ENCODE peak calls at places on chromosomes 4 and X, in five cellular contexts. One of them, this sample, is unnamed. For H3K9me3, the result is how much of the 10 kb centered on the place peaks cover.

GRCh38 chr4:108350332-108350731 is 181.6 kb upstream of the LEF1 start:
- DNase-seq in ovary: no peak
- DNase-seq in A549: no peak
- DNase-seq in K562: no peak
- DNase-seq in suprapubic skin: no peak
- DNase-seq in this sample: no peak

GRCh38 chr4:122830392-122831095 is 3.9 kb downstream of the FGF2 start:
- DNase-seq in ovary: no peak
- DNase-seq in A549: no peak
- DNase-seq in K562: no peak
- DNase-seq in suprapubic skin: no peak
- DNase-seq in this sample: no peak

GRCh38 chr4:52250124-52250523 is 199.0 kb downstream of the SPATA18 start:
- DNase-seq in ovary: peak
- DNase-seq in A549: no peak
- DNase-seq in K562: no peak
- DNase-seq in suprapubic skin: no peak
- DNase-seq in this sample: no peak

GRCh38 chr4:153970169-153970568 is 181.3 kb upstream of the SFRP2 start:
- DNase-seq in ovary: no peak
- DNase-seq in A549: no peak
- DNase-seq in K562: no peak
- DNase-seq in suprapubic skin: no peak
- DNase-seq in this sample: no peak

GRCh38 chr4:72701987-72702819 is 133.2 kb upstream of the ADAMTS3 start:
- DNase-seq in ovary: no peak
- DNase-seq in A549: peak
- DNase-seq in K562: peak
- DNase-seq in suprapubic skin: no peak
- DNase-seq in this sample: peak

GRCh38 chrX:2894885-2895292 is 34.2 kb downstream of the ARSD start:
- DNase-seq in ovary: no peak
- DNase-seq in A549: no peak
- DNase-seq in K562: no peak
- DNase-seq in suprapubic skin: no peak
- DNase-seq in this sample: peak

GRCh38 chrX:34629572-34629971 is 27.5 kb downstream of the TMEM47 start:
- DNase-seq in ovary: no peak
- DNase-seq in A549: no peak
- DNase-seq in K562: no peak
- DNase-seq in suprapubic skin: no peak
- DNase-seq in this sample: no peak

GRCh38 chr4:8219236-8219635 is 20.1 kb downstream of the SH3TC1 start:
- DNase-seq in ovary: no peak
- DNase-seq in A549: no peak
- DNase-seq in K562: no peak
- DNase-seq in suprapubic skin: no peak
- DNase-seq in this sample: no peak

GRCh38 chr4:118749347-118749988 is 64.3 kb downstream of the METTL14 start:
- DNase-seq in ovary: no peak
- DNase-seq in A549: no peak
- DNase-seq in K562: no peak
- DNase-seq in suprapubic skin: no peak
- DNase-seq in this sample: no peak

GRCh38 chr4:6472387-6473263 is at the start of gene PPP2R2C:
- DNase-seq in ovary: no peak
- DNase-seq in A549: peak
- DNase-seq in K562: peak
- DNase-seq in suprapubic skin: peak
- DNase-seq in this sample: no peak

GRCh38 chr4:73087871-73088270 is 18.4 kb upstream of the COX18 start:
- DNase-seq in ovary: no peak
- DNase-seq in A549: no peak
- DNase-seq in K562: no peak
- DNase-seq in suprapubic skin: no peak
- DNase-seq in this sample: no peak

GRCh38 chrX:38816158-38816557 is 14.9 kb downstream of the MID1IP1 start:
- DNase-seq in ovary: no peak
- DNase-seq in A549: no peak
- DNase-seq in K562: no peak
- DNase-seq in suprapubic skin: no peak
- DNase-seq in this sample: no peak

GRCh38 chrX:38458071-38458470 is 103.3 kb upstream of the TSPAN7 start:
- DNase-seq in ovary: no peak
- DNase-seq in A549: no peak
- DNase-seq in K562: no peak
- DNase-seq in suprapubic skin: no peak
- DNase-seq in this sample: no peak

GRCh38 chr4:75698162-75698962 is 25.2 kb upstream of the G3BP2 start:
- DNase-seq in ovary: no peak
- DNase-seq in A549: no peak
- DNase-seq in K562: no peak
- DNase-seq in suprapubic skin: no peak
- DNase-seq in this sample: no peak

GRCh38 chr4:22099896-22100295 is 151.3 kb upstream of the KCNIP4 start:
- DNase-seq in ovary: no peak
- DNase-seq in A549: no peak
- DNase-seq in K562: no peak
- DNase-seq in suprapubic skin: no peak
- DNase-seq in this sample: no peak

GRCh38 chrX:55056820-55057690 is 17.8 kb upstream of the PAGE2B start:
- DNase-seq in ovary: no peak
- DNase-seq in A549: no peak
- DNase-seq in K562: no peak
- DNase-seq in suprapubic skin: no peak
- DNase-seq in this sample: no peak

GRCh38 chrX:133254666-133255065 is 36.5 kb upstream of the TFDP3 start:
- DNase-seq in ovary: no peak
- DNase-seq in A549: no peak
- DNase-seq in K562: no peak
- DNase-seq in suprapubic skin: no peak
- DNase-seq in this sample: no peak

GRCh38 chr4:36676139-36677050 is 395.0 kb downstream of the DTHD1 start:
- DNase-seq in ovary: no peak
- DNase-seq in A549: no peak
- DNase-seq in K562: no peak
- DNase-seq in suprapubic skin: no peak
- DNase-seq in this sample: no peak

GRCh38 chr4:41396869-41397268 is 140.1 kb downstream of the UCHL1 start:
- DNase-seq in ovary: no peak
- DNase-seq in A549: no peak
- DNase-seq in K562: no peak
- DNase-seq in suprapubic skin: no peak
- DNase-seq in this sample: no peak

GRCh38 chr4:46274717-46275116 is 115.2 kb downstream of the GABRA2 start:
- DNase-seq in ovary: no peak
- DNase-seq in A549: no peak
- DNase-seq in K562: no peak
- DNase-seq in suprapubic skin: no peak
- DNase-seq in this sample: no peak

GRCh38 chrX:1205681-1206611 is 6.5 kb downstream of the CRLF2 start:
- DNase-seq in ovary: no peak
- DNase-seq in A549: peak
- DNase-seq in K562: peak
- DNase-seq in suprapubic skin: no peak
- DNase-seq in this sample: no peak

GRCh38 chrX:129697204-129697829 is 41.5 kb upstream of the XPNPEP2 start:
- DNase-seq in ovary: no peak
- DNase-seq in A549: no peak
- DNase-seq in K562: no peak
- DNase-seq in suprapubic skin: no peak
- DNase-seq in this sample: no peak

GRCh38 chr4:173424899-173425805 is 26.2 kb upstream of the SCRG1 start:
- DNase-seq in ovary: no peak
- DNase-seq in A549: no peak
- DNase-seq in K562: no peak
- DNase-seq in suprapubic skin: no peak
- DNase-seq in this sample: no peak

GRCh38 chr4:167966161-167966560 is 126.2 kb upstream of the ANXA10 start:
- DNase-seq in ovary: no peak
- DNase-seq in A549: no peak
- DNase-seq in K562: no peak
- DNase-seq in suprapubic skin: no peak
- DNase-seq in this sample: no peak

GRCh38 chr4:6591781-6592180 is 16.8 kb downstream of the MAN2B2 start:
- DNase-seq in ovary: no peak
- DNase-seq in A549: no peak
- DNase-seq in K562: no peak
- DNase-seq in suprapubic skin: no peak
- DNase-seq in this sample: no peak

GRCh38 chr4:139841464-139842195 is 176.0 kb downstream of the MGST2 start:
- DNase-seq in ovary: no peak
- DNase-seq in A549: no peak
- DNase-seq in K562: peak
- DNase-seq in suprapubic skin: no peak
- DNase-seq in this sample: no peak
- H3K9me3 ChIP-seq in ovary: under half
- H3K9me3 ChIP-seq in A549: under half
- H3K9me3 ChIP-seq in K562: under half
- H3K9me3 ChIP-seq in suprapubic skin: under half
- H3K9me3 ChIP-seq in this sample: under half

DNA sequence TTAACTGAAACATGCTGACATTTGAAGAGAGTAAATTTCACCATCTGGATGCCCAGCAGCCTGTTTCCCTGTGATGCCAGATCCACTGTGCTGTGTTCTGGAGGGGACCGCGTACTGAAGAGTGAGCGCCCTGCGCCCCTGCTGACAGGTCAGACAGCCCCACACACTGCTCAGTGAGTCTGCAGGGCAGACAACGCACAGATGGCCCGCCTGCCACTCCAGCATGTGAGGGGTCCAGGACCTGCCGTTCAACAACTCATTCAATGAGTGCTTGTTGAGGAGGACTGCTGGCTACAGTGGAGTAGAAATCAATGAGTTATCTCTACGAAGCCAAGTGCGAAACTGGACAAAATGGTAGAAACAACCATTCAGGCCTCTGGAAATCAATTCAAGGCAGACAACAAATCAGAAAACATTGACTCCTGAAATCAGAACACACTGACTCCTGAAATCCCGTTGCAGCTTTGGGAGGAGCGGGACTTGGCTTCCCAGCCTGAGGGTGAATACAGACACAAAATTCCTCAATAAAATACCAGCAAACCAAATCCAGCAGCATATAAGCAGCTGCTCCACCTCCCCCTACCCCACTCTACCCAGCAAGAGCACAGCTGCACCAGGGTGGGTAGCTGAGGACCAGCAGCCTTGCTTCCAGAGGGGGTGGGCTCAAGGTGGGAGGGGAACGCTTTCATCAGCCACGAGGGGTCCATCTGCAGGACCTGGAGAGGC is 49.4 kb downstream of the FGFRL1 start:
- DNase-seq in ovary: peak
- DNase-seq in A549: no peak
- DNase-seq in K562: no peak
- DNase-seq in suprapubic skin: peak
- DNase-seq in this sample: no peak
- H3K4me3 ChIP-seq in ovary: no peak
- H3K4me3 ChIP-seq in A549: no peak
- H3K4me3 ChIP-seq in K562: no peak
- H3K4me3 ChIP-seq in suprapubic skin: no peak
- H3K4me3 ChIP-seq in this sample: no peak

GRCh38 chr4:99323761-99324160 is 2.6 kb upstream of the ADH1B start:
- DNase-seq in ovary: no peak
- DNase-seq in A549: no peak
- DNase-seq in K562: no peak
- DNase-seq in suprapubic skin: no peak
- DNase-seq in this sample: no peak
- TF ChIP-seq EP300 in ovary: no peak
- TF ChIP-seq EP300 in A549: no peak
- TF ChIP-seq EP300 in K562: no peak
- TF ChIP-seq EP300 in suprapubic skin: no peak
- TF ChIP-seq EP300 in this sample: no peak

GRCh38 chr4:147233-147632 is 22.9 kb downstream of the ZNF718 start:
- DNase-seq in ovary: no peak
- DNase-seq in A549: no peak
- DNase-seq in K562: no peak
- DNase-seq in suprapubic skin: no peak
- DNase-seq in this sample: no peak

DNA sequence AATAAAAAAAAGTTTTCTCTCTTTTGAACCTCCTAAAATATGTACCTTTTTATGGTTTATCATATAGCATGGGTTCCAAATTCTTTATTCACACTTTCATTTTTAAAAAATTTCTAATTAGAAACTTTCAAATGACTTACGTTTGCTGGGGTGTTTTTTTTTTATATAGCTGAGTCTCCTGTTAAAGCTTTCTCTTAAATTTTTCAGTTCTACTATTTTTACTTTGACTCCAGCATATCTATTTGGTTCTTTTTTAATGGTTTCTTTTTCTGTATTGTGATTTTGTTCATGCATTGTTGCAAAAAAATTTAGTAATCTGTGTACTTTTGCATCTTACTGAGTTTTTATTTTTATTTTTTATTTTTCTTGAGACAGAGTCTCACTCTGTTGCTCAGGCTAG is 22.3 kb downstream of the ZNF718 start:
- DNase-seq in ovary: no peak
- DNase-seq in A549: no peak
- DNase-seq in K562: no peak
- DNase-seq in suprapubic skin: no peak
- DNase-seq in this sample: no peak
- H3K9me3 ChIP-seq in ovary: under half
- H3K9me3 ChIP-seq in A549: half or more
- H3K9me3 ChIP-seq in K562: under half
- H3K9me3 ChIP-seq in suprapubic skin: half or more
- H3K9me3 ChIP-seq in this sample: half or more

GRCh38 chrX:40310016-40310415 is 212.3 kb upstream of the BCOR start:
- DNase-seq in ovary: peak
- DNase-seq in A549: no peak
- DNase-seq in K562: no peak
- DNase-seq in suprapubic skin: no peak
- DNase-seq in this sample: no peak

GRCh38 chrX:40316502-40316901 is 218.7 kb upstream of the BCOR start:
- DNase-seq in ovary: no peak
- DNase-seq in A549: no peak
- DNase-seq in K562: no peak
- DNase-seq in suprapubic skin: no peak
- DNase-seq in this sample: no peak

GRCh38 chrX:40318076-40318475 is 220.3 kb upstream of the BCOR start:
- DNase-seq in ovary: no peak
- DNase-seq in A549: no peak
- DNase-seq in K562: no peak
- DNase-seq in suprapubic skin: no peak
- DNase-seq in this sample: no peak

GRCh38 chrX:40314070-40314469 is 216.3 kb upstream of the BCOR start:
- DNase-seq in ovary: no peak
- DNase-seq in A549: no peak
- DNase-seq in K562: no peak
- DNase-seq in suprapubic skin: no peak
- DNase-seq in this sample: no peak

GRCh38 chrX:40313269-40313668 is 215.5 kb upstream of the BCOR start:
- DNase-seq in ovary: no peak
- DNase-seq in A549: no peak
- DNase-seq in K562: no peak
- DNase-seq in suprapubic skin: no peak
- DNase-seq in this sample: no peak
- H3K4me3 ChIP-seq in ovary: no peak
- H3K4me3 ChIP-seq in A549: no peak
- H3K4me3 ChIP-seq in K562: no peak
- H3K4me3 ChIP-seq in suprapubic skin: no peak
- H3K4me3 ChIP-seq in this sample: no peak

GRCh38 chr4:140809671-140810070 is 53.5 kb upstream of the TBC1D9 start:
- DNase-seq in ovary: no peak
- DNase-seq in A549: no peak
- DNase-seq in K562: no peak
- DNase-seq in suprapubic skin: no peak
- DNase-seq in this sample: no peak
- TF ChIP-seq EP300 in ovary: no peak
- TF ChIP-seq EP300 in A549: no peak
- TF ChIP-seq EP300 in K562: no peak
- TF ChIP-seq EP300 in suprapubic skin: no peak
- TF ChIP-seq EP300 in this sample: no peak

GRCh38 chrX:115939070-115939469 is 231.5 kb upstream of the AGTR2 start:
- DNase-seq in ovary: no peak
- DNase-seq in A549: no peak
- DNase-seq in K562: no peak
- DNase-seq in suprapubic skin: no peak
- DNase-seq in this sample: no peak
- H3K9me3 ChIP-seq in ovary: under half
- H3K9me3 ChIP-seq in A549: under half
- H3K9me3 ChIP-seq in K562: under half
- H3K9me3 ChIP-seq in suprapubic skin: under half
- H3K9me3 ChIP-seq in this sample: under half